ENCODE peak calls at places on chromosomes 5 and 9, in seven cellular contexts. G is fibroblast of pulmonary artery; H is T-helper 9 cell; R is HS-5; F is GM04503; U is CD8-positive, alpha-beta T cell; Y is stimulated activated CD8-positive, alpha-beta memory T cell treated with anti-CD3 and anti-CD28 coated beads, Interleukin-12 subunit alpha, Interleukin-12 subunit beta, amount 100 ng/mL, for 1 hour. M is an unnamed sample.

GRCh38 chr5:65327582-65327981 is 154.1 kb downstream of the ADAMTS6 start:
- DNase-seq in F (no peak), Y (no peak), R (no peak), H (no peak), U (no peak), G (peak; percentile 85), M (no peak)

GRCh38 chr5:126615286-126615685 is 14.5 kb downstream of the PHAX start:
- DNase-seq in Y (no peak), G (no peak), F (no peak), H (no peak), U (no peak), R (no peak), M (no peak)

GRCh38 chr9:137156567-137157375 is 13.1 kb downstream of the LRRC26 start:
- DNase-seq in Y (peak; percentile 30), R (no peak), U (peak; percentile 52), G (peak; percentile 50), F (no peak), H (peak; percentile 45), M (peak; percentile 73)

GRCh38 chr5:89399553-89399952 is 516.6 kb upstream of the MEF2C start:
- DNase-seq in H (no peak), Y (no peak), F (no peak), U (no peak), R (no peak), G (peak; percentile 47), M (no peak)

GRCh38 chr5:7419846-7420245 is 23.9 kb downstream of the ADCY2 start:
- DNase-seq in U (no peak), H (no peak), Y (no peak), R (no peak), F (no peak), G (no peak), M (no peak)

GRCh38 chr9:37529111-37529510 is 43.4 kb downstream of the POLR1E start:
- DNase-seq in R (no peak), U (peak; percentile 38), H (peak; percentile 62), F (no peak), Y (peak; percentile 46), G (no peak), M (no peak)

GRCh38 chr9:97858826-97859225 is 5.8 kb downstream of the FOXE1 start:
- DNase-seq in U (no peak), F (no peak), G (no peak), H (no peak), Y (no peak), R (no peak), M (no peak)

GRCh38 chr5:91311697-91312501 is 71.2 kb downstream of the ARRDC3 start:
- DNase-seq in F (peak; percentile 99), U (peak; percentile 60), Y (peak; percentile 46), R (peak; percentile 98), H (peak; percentile 32), G (peak; percentile 99), M (no peak)

GRCh38 chr9:135644631-135645218 is 5.4 kb upstream of the GLT6D1 start:
- DNase-seq in Y (no peak), F (no peak), R (no peak), H (no peak), G (no peak), U (no peak), M (no peak)

GRCh38 chr9:19174127-19174921 is 47.0 kb upstream of the PLIN2 start:
- DNase-seq in F (peak; percentile 78), G (peak; percentile 97), U (no peak), R (peak; percentile 89), Y (no peak), H (no peak), M (no peak)

GRCh38 chr5:6652025-6652424 is 18.8 kb downstream of the SRD5A1 start:
- DNase-seq in U (no peak), R (no peak), F (no peak), G (no peak), H (no peak), Y (no peak), M (no peak)

GRCh38 chr5:23507278-23507685 is at the start of gene PRDM9:
- DNase-seq in F (no peak), U (no peak), G (peak; percentile 81), Y (no peak), H (no peak), R (no peak), M (no peak)

GRCh38 chr9:130111805-130112204 is 58.1 kb downstream of the GPR107 start:
- DNase-seq in Y (no peak), R (no peak), G (no peak), F (no peak), U (no peak), H (no peak), M (no peak)

GRCh38 chr9:94479757-94480156 is 75.1 kb upstream of the PCAT7 start:
- DNase-seq in Y (no peak), R (no peak), G (no peak), F (no peak), H (no peak), U (no peak), M (no peak)

GRCh38 chr5:176413255-176413565 is 3.1 kb downstream of the CLTB start:
- DNase-seq in G (peak; percentile 14), F (no peak), R (no peak), U (no peak), Y (no peak), H (no peak), M (no peak)

GRCh38 chr5:181042722-181043121 is 2.7 kb downstream of the BTNL9 start:
- DNase-seq in G (no peak), F (no peak), Y (no peak), H (no peak), U (no peak), R (no peak), M (no peak)

GRCh38 chr5:398475-399295 is 44.3 kb upstream of the EXOC3 start:
- DNase-seq in F (no peak), Y (no peak), U (no peak), G (no peak), H (no peak), R (no peak), M (no peak)

GRCh38 chr5:165029471-165029870 is 1524.1 kb downstream of the MAT2B start:
- DNase-seq in G (no peak), F (no peak), R (peak; percentile 2), H (no peak), U (no peak), Y (no peak), M (peak; percentile 54)

GRCh38 chr5:139277171-139277570 is 16.4 kb upstream of the MATR3 start:
- DNase-seq in G (no peak), H (no peak), Y (no peak), U (no peak), F (no peak), R (no peak), M (no peak)

GRCh38 chr5:9388941-9389674 is 156.8 kb downstream of the SEMA5A start:
- DNase-seq in R (no peak), H (no peak), Y (no peak), G (no peak), U (no peak), F (no peak), M (no peak)

GRCh38 chr5:66134407-66134843 is 9.7 kb upstream of the SREK1 start:
- DNase-seq in G (peak; percentile 23), H (no peak), R (no peak), F (no peak), Y (no peak), U (no peak), M (no peak)

GRCh38 chr5:134541736-134542376 is 16.4 kb downstream of the JADE2 start:
- DNase-seq in R (no peak), F (no peak), Y (no peak), H (no peak), U (no peak), G (peak; percentile 75), M (no peak)

GRCh38 chr5:58069016-58069705 is 390.7 kb downstream of the PLK2 start:
- DNase-seq in R (no peak), Y (no peak), H (no peak), G (no peak), U (no peak), F (no peak), M (no peak)

GRCh38 chr5:65481171-65481575 is 547 bp downstream of the ADAMTS6 start:
- DNase-seq in Y (no peak), R (no peak), H (no peak), G (peak; percentile 37), F (no peak), U (no peak), M (no peak)

GRCh38 chr5:2522372-2522771 is 229.1 kb downstream of the IRX2 start:
- DNase-seq in R (no peak), G (no peak), U (no peak), F (no peak), H (no peak), Y (no peak), M (no peak)

GRCh38 chr9:104780796-104781395 is 17.0 kb downstream of the NIPSNAP3B start:
- DNase-seq in G (peak; percentile 49), H (no peak), R (peak; percentile 25), F (no peak), U (no peak), Y (no peak), M (no peak)

GRCh38 chr9:72585737-72586136 is 64.3 kb downstream of the TMC1 start:
- DNase-seq in G (peak; percentile 91), H (no peak), R (no peak), Y (no peak), F (no peak), U (no peak), M (no peak)

GRCh38 chr9:33517373-33517772 is 6.7 kb upstream of the ANKRD18B start:
- DNase-seq in H (no peak), Y (no peak), U (no peak), F (no peak), G (peak; percentile 61), R (no peak), M (no peak)

GRCh38 chr5:36607838-36608783 is 1.7 kb downstream of the SLC1A3 start:
- DNase-seq in R (no peak), Y (no peak), U (no peak), F (peak; percentile 35), H (no peak), G (peak; percentile 61), M (no peak)

GRCh38 chr5:135568923-135569360 is 9.8 kb downstream of the CXCL14 start:
- DNase-seq in U (no peak), H (no peak), F (no peak), R (no peak), G (no peak), Y (no peak), M (no peak)

GRCh38 chr9:2066312-2067273 is 51.4 kb downstream of the SMARCA2 start:
- DNase-seq in G (peak; percentile 25), H (no peak), Y (no peak), U (no peak), R (no peak), F (peak; percentile 30), M (no peak)

GRCh38 chr5:891117-891836 is 1.3 kb downstream of the BRD9 start:
- DNase-seq in G (peak; percentile 6), U (no peak), R (no peak), F (no peak), H (no peak), Y (no peak), M (no peak)

GRCh38 chr5:55232985-55233928 is at the start of gene CCNO:
- DNase-seq in H (peak; percentile 47), G (peak; percentile 72), U (no peak), F (no peak), Y (no peak), R (peak; percentile 58), M (no peak)

GRCh38 chr5:83353774-83354173 is 117.8 kb upstream of the VCAN start:
- DNase-seq in F (no peak), H (no peak), R (no peak), G (no peak), Y (no peak), U (no peak), M (no peak)

GRCh38 chr9:81753436-81753835 is 64.1 kb upstream of the TLE1 start:
- DNase-seq in R (no peak), Y (no peak), H (no peak), G (no peak), U (no peak), F (no peak), M (no peak)

GRCh38 chr9:34991833-34992375 is 2.4 kb downstream of the DNAJB5 start:
- DNase-seq in R (no peak), Y (no peak), H (no peak), U (no peak), F (no peak), G (no peak), M (no peak)

M was measured in CMK.